ENCODE peak calls at places on chromosomes 4 and X, in nine cellular contexts. X is NCI-H460; L is HuH-7.5; H is amygdala; O is stimulated activated CD8-positive, alpha-beta memory T cell treated with anti-CD3 and anti-CD28 coated beads, Interleukin-4, amount 100 ng/mL, for 24 hours; Q is GM19239; P is NCI-H1048; I is choroid plexus epithelial cell; Z is HFF-Myc. U is an unnamed sample.

GRCh38 chrX:97705936-97706335 is 822.2 kb downstream of the RPA4 start:
- DNase-seq in X (no peak), L (no peak), H (no peak), O (no peak), Q (no peak), P (no peak), I (no peak), Z (no peak), U (no peak)

GRCh38 chrX:41733939-41734338 is 10.0 kb downstream of the GPR82 start:
- DNase-seq in X (no peak), L (no peak), H (no peak), O (no peak), Q (peak), P (no peak), I (peak), Z (no peak), U (no peak)

GRCh38 chr4:78768447-78769177 is 7.5 kb upstream of the BMP2K start:
- DNase-seq in X (no peak), L (no peak), H (no peak), O (no peak), Q (no peak), P (no peak), I (peak), Z (no peak), U (no peak)

GRCh38 chr4:122612540-122612939 is 8.3 kb downstream of the IL21 start:
- DNase-seq in X (no peak), L (no peak), H (no peak), O (no peak), Q (no peak), P (no peak), I (peak), Z (no peak), U (no peak)

GRCh38 chr4:22483551-22483981 is 32.3 kb downstream of the ADGRA3 start:
- DNase-seq in X (no peak), L (no peak), H (no peak), O (no peak), Q (no peak), P (no peak), I (peak), Z (no peak), U (no peak)

GRCh38 chr4:39304651-39305050 is 61.5 kb downstream of the RFC1 start:
- DNase-seq in X (peak), L (no peak), H (no peak), O (no peak), Q (no peak), P (no peak), I (peak), Z (no peak), U (no peak)

GRCh38 chr4:103786014-103786413 is 66.2 kb upstream of the TACR3 start:
- DNase-seq in X (peak), L (peak), H (no peak), O (no peak), Q (peak), P (no peak), I (peak), Z (peak), U (no peak)

GRCh38 chrX:31323658-31324057 is 251.8 kb upstream of the FTHL17 start:
- DNase-seq in X (no peak), L (no peak), H (no peak), O (no peak), Q (peak), P (no peak), I (no peak), Z (no peak), U (no peak)

GRCh38 chrX:34659575-34659974 is 2.5 kb upstream of the TMEM47 start:
- DNase-seq in X (no peak), L (no peak), H (no peak), O (no peak), Q (no peak), P (no peak), I (no peak), Z (no peak), U (no peak)

GRCh38 chr4:48173055-48173991 is 39.3 kb upstream of the TXK start:
- DNase-seq in X (peak), L (no peak), H (no peak), O (no peak), Q (no peak), P (no peak), I (peak), Z (no peak), U (no peak)

GRCh38 chr4:8296491-8296890 is 26.9 kb downstream of the HTRA3 start:
- DNase-seq in X (no peak), L (no peak), H (no peak), O (no peak), Q (no peak), P (no peak), I (no peak), Z (no peak), U (peak)

GRCh38 chr4:35252866-35253265 is 991.4 kb downstream of the ARAP2 start:
- DNase-seq in X (no peak), L (no peak), H (no peak), O (no peak), Q (no peak), P (no peak), I (no peak), Z (no peak), U (no peak)

GRCh38 chr4:173527103-173527876 is 2.7 kb downstream of the HAND2 start:
- DNase-seq in X (no peak), L (peak), H (no peak), O (no peak), Q (no peak), P (no peak), I (no peak), Z (no peak), U (no peak)

GRCh38 chrX:39525758-39526157 is 572.0 kb downstream of the BCOR start:
- DNase-seq in X (no peak), L (no peak), H (no peak), O (no peak), Q (no peak), P (no peak), I (no peak), Z (no peak), U (no peak)

GRCh38 chr4:1208970-1209704 is 36.8 kb upstream of the SPON2 start:
- DNase-seq in X (no peak), L (no peak), H (no peak), O (no peak), Q (no peak), P (no peak), I (peak), Z (no peak), U (peak)

GRCh38 chr4:1082215-1083182 is 30.9 kb downstream of the RNF212 start:
- DNase-seq in X (peak), L (peak), H (no peak), O (no peak), Q (no peak), P (no peak), I (peak), Z (no peak), U (peak)

GRCh38 chr4:54064317-54065275 is at the start of gene CHIC2:
- DNase-seq in X (peak), L (peak), H (peak), O (peak), Q (peak), P (peak), I (peak), Z (peak), U (peak)

GRCh38 chrX:103586314-103586646 is 965 bp downstream of the TCEAL4 start:
- DNase-seq in X (no peak), L (no peak), H (peak), O (no peak), Q (no peak), P (no peak), I (peak), Z (no peak), U (peak)

GRCh38 chr4:165288639-165289428 is 38.6 kb upstream of the MSMO1 start:
- DNase-seq in X (no peak), L (no peak), H (no peak), O (no peak), Q (no peak), P (no peak), I (peak), Z (peak), U (no peak)

GRCh38 chr4:6343950-6344408 is 74.3 kb downstream of the WFS1 start:
- DNase-seq in X (peak), L (peak), H (no peak), O (no peak), Q (no peak), P (no peak), I (peak), Z (no peak), U (no peak)

GRCh38 chr4:17941731-17942130 is 79.8 kb downstream of the LCORL start:
- DNase-seq in X (no peak), L (no peak), H (no peak), O (no peak), Q (no peak), P (no peak), I (no peak), Z (no peak), U (no peak)

GRCh38 chrX:356385-357034 is 30.2 kb downstream of the PPP2R3B start:
- DNase-seq in X (no peak), L (no peak), H (no peak), O (no peak), Q (no peak), P (no peak), I (peak), Z (peak), U (peak)

GRCh38 chr4:37889849-37890500 is 909 bp upstream of the TBC1D1 start:
- DNase-seq in X (no peak), L (no peak), H (no peak), O (no peak), Q (no peak), P (no peak), I (no peak), Z (no peak), U (no peak)

GRCh38 chr4:147580396-147580795 is 36.8 kb upstream of the TMEM184C start:
- DNase-seq in X (no peak), L (no peak), H (no peak), O (no peak), Q (no peak), P (no peak), I (peak), Z (no peak), U (no peak)

GRCh38 chr4:88900432-88900831 is 156.6 kb downstream of the FAM13A start:
- DNase-seq in X (no peak), L (no peak), H (no peak), O (no peak), Q (no peak), P (no peak), I (peak), Z (peak), U (no peak)

GRCh38 chr4:13455411-13455810 is 28.7 kb downstream of the RAB28 start:
- DNase-seq in X (no peak), L (no peak), H (no peak), O (no peak), Q (no peak), P (no peak), I (peak), Z (peak), U (no peak)

GRCh38 chr4:28391877-28392276 is 1531.2 kb downstream of the STIM2 start:
- DNase-seq in X (no peak), L (no peak), H (no peak), O (no peak), Q (no peak), P (no peak), I (peak), Z (no peak), U (no peak)

GRCh38 chr4:116358633-116359222 is 726.6 kb downstream of the TRAM1L1 start:
- DNase-seq in X (peak), L (peak), H (no peak), O (no peak), Q (peak), P (peak), I (peak), Z (peak), U (no peak)

U was measured in upper lobe of right lung.